ENCODE peak calls at places on chromosomes 16 and 17, in six cellular contexts. N is IMR-90, U is GM12878, Y is stomach, H is AG10803, P is lower leg skin. L is an unnamed sample.

GRCh38 chr17:16442594-16443389 is 27.4 kb downstream of the TRPV2 start:
- DNase-seq in N (no peak), U (no peak), Y (no peak), H (peak; percentile 40), P (no peak), L (peak; percentile 36)

GRCh38 chr16:87700406-87701065 is 65.2 kb downstream of the KLHDC4 start:
- DNase-seq in N (no peak), U (no peak), Y (no peak), H (no peak), P (no peak), L (no peak)

GRCh38 chr16:70396209-70396904 is 42.5 kb downstream of the ST3GAL2 start:
- DNase-seq in N (peak; percentile 42), U (no peak), Y (no peak), H (peak; percentile 37), P (no peak), L (peak; percentile 36)

GRCh38 chr17:81923302-81924260 is 4.0 kb downstream of the MAFG start:
- DNase-seq in N (peak; percentile 72), U (no peak), Y (peak; percentile 85), H (peak; percentile 73), P (no peak), L (peak; percentile 77)

GRCh38 chr17:51820766-51821165 is 337.7 kb downstream of the CA10 start:
- DNase-seq in N (no peak), U (no peak), Y (no peak), H (no peak), P (no peak), L (no peak)

GRCh38 chr16:66752958-66753357 is 1.5 kb upstream of the DYNC1LI2 start:
- DNase-seq in N (no peak), U (no peak), Y (no peak), H (no peak), P (no peak), L (no peak)

GRCh38 chr17:4375039-4375748 is 8.7 kb upstream of the UBE2G1 start:
- DNase-seq in N (no peak), U (peak; percentile 98), Y (no peak), H (no peak), P (no peak), L (no peak)

GRCh38 chr17:56594528-56595418 is 1.3 kb downstream of the NOG start:
- DNase-seq in N (peak; percentile 10), U (no peak), Y (no peak), H (peak; percentile 14), P (no peak), L (peak; percentile 3)

GRCh38 chr16:87390641-87391323 is 1.4 kb upstream of the MAP1LC3B start:
- DNase-seq in N (no peak), U (no peak), Y (no peak), H (no peak), P (no peak), L (no peak)

GRCh38 chr16:64416232-64417010 is 705.4 kb downstream of the CDH11 start:
- DNase-seq in N (peak; percentile 43), U (no peak), Y (no peak), H (peak; percentile 91), P (no peak), L (peak; percentile 43)

GRCh38 chr17:44315760-44316731 is 7.6 kb downstream of the RUNDC3A start:
- DNase-seq in N (no peak), U (no peak), Y (no peak), H (no peak), P (no peak), L (no peak)

GRCh38 chr16:16041196-16041892 is 91.9 kb downstream of the ABCC1 start:
- DNase-seq in N (no peak), U (no peak), Y (peak; percentile 56), H (no peak), P (no peak), L (no peak)

GRCh38 chr16:87407511-87408112 is 15.5 kb downstream of the MAP1LC3B start:
- DNase-seq in N (no peak), U (peak; percentile 84), Y (peak; percentile 58), H (no peak), P (peak; percentile 43), L (peak; percentile 35)

GRCh38 chr16:9522589-9522988 is 431.1 kb downstream of the HAPSTR1 start:
- DNase-seq in N (no peak), U (no peak), Y (no peak), H (no peak), P (no peak), L (no peak)

GRCh38 chr17:62597920-62598319 is 29.6 kb upstream of the MRC2 start:
- DNase-seq in N (no peak), U (no peak), Y (no peak), H (peak; percentile 78), P (peak; percentile 59), L (peak; percentile 80)

GRCh38 chr16:64459402-64459801 is 662.5 kb downstream of the CDH11 start:
- DNase-seq in N (no peak), U (no peak), Y (no peak), H (no peak), P (no peak), L (no peak)

GRCh38 chr17:80663783-80664206 is 119.2 kb downstream of the RPTOR start:
- DNase-seq in N (peak; percentile 84), U (no peak), Y (no peak), H (peak; percentile 65), P (no peak), L (peak; percentile 81)

GRCh38 chr16:14307059-14307531 is 236.0 kb downstream of the MRTFB start:
- DNase-seq in N (no peak), U (no peak), Y (no peak), H (no peak), P (no peak), L (no peak)

GRCh38 chr17:76445697-76446448 is 7.1 kb downstream of the UBE2O start:
- DNase-seq in N (no peak), U (no peak), Y (no peak), H (no peak), P (no peak), L (no peak)

GRCh38 chr17:18990331-18990730 is 14.2 kb downstream of the FAM83G start:
- DNase-seq in N (no peak), U (no peak), Y (no peak), H (no peak), P (peak; percentile 54), L (no peak)

GRCh38 chr16:1330260-1330914 is 3.1 kb upstream of the BAIAP3 start:
- DNase-seq in N (no peak), U (no peak), Y (no peak), H (no peak), P (no peak), L (no peak)

GRCh38 chr16:1330931-1331711 is 2.3 kb upstream of the BAIAP3 start:
- DNase-seq in N (no peak), U (no peak), Y (no peak), H (no peak), P (no peak), L (no peak)

GRCh38 chr16:1332618-1333148 is 762 bp upstream of the BAIAP3 start:
- DNase-seq in N (no peak), U (no peak), Y (no peak), H (no peak), P (no peak), L (no peak)

GRCh38 chr16:1333149-1333812 is at the start of gene BAIAP3:
- DNase-seq in N (no peak), U (no peak), Y (peak; percentile 59), H (no peak), P (no peak), L (no peak)

DNA sequence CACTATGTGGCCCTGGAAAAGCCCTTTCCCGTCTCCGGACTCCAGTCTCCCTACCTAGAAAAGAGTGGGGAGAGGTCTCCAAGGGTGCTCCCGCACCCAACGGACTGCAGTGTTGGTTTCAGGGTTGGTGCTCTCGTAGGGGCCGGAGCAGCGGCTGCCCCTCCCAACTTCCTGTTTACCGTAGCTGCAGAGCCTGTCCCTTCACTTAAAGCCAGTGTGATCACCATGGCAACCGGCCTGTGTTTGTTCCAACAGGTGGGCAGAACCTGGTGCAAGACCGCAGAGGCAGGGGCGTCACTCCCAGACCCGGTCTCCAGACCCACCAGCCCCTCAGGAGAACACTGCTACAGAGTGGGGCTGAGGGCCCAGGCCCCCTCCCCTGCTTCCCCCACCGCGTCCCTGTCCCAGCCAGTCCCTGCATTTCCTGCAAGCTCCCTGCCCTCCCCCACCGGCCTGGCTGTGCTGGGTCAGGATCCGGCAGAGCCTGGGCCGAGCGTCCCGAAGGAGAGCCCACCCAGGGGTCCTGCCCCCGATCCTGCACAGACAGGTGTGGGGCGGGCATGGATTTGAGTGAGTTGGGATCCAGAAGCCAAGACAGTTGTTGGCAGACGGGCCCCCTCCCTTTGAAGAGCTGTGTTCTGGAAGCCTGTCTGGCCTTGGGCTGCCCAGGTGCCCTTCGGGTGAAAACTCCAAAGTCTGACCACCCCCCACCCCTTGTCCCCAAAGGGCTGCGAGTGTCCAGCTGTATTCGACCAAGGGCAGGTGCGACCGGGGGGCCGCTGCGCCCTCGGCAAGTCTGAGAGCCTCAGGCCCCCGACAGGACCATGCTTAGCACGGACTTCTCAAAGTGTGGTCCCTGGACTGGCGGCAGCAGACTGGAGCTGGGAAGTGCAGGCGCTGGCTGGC is 1.5 kb upstream of the BAIAP3 start:
- DNase-seq in N (peak; percentile 30), U (peak; percentile 39), Y (peak; percentile 73), H (peak; percentile 43), P (no peak), L (peak; percentile 28)
- H3K4me3 ChIP-seq in N (no peak overlapping the region), U (peak overlapping the region; percentile 22), Y (peak overlapping the region; percentile 38), H (no peak overlapping the region), P (no peak overlapping the region), L (no peak overlapping the region)

GRCh38 chr16:79008869-79009179 is 591.7 kb downstream of the MAF start:
- DNase-seq in N (no peak), U (no peak), Y (no peak), H (no peak), P (no peak), L (no peak)
- H3K4me3 ChIP-seq in N (no peak overlapping the region), U (no peak overlapping the region), Y (no peak overlapping the region), H (no peak overlapping the region), P (no peak overlapping the region), L (no peak overlapping the region)

GRCh38 chr16:35449663-35450062 is 1990.3 kb downstream of the TP53TG3F start:
- DNase-seq in N (no peak), U (no peak), Y (no peak), H (no peak), P (no peak), L (no peak)
- H3K4me3 ChIP-seq in N (no peak overlapping the region), U (no peak overlapping the region), Y (no peak overlapping the region), H (no peak overlapping the region), P (no peak overlapping the region), L (no peak overlapping the region)

GRCh38 chr17:48997827-48998556 is 807 bp downstream of the IGF2BP1 start:
- DNase-seq in N (no peak), U (no peak), Y (no peak), H (peak; percentile 34), P (no peak), L (no peak)

GRCh38 chr17:48995332-48995870 is 1.8 kb upstream of the IGF2BP1 start:
- DNase-seq in N (no peak), U (no peak), Y (no peak), H (no peak), P (no peak), L (no peak)

GRCh38 chr17:48995871-48996695 is 1.1 kb upstream of the IGF2BP1 start:
- DNase-seq in N (no peak), U (no peak), Y (no peak), H (no peak), P (no peak), L (no peak)

GRCh38 chr17:48997103-48997826 is at the start of gene IGF2BP1:
- DNase-seq in N (peak; percentile 78), U (no peak), Y (no peak), H (peak; percentile 54), P (no peak), L (peak; percentile 18)

DNA sequence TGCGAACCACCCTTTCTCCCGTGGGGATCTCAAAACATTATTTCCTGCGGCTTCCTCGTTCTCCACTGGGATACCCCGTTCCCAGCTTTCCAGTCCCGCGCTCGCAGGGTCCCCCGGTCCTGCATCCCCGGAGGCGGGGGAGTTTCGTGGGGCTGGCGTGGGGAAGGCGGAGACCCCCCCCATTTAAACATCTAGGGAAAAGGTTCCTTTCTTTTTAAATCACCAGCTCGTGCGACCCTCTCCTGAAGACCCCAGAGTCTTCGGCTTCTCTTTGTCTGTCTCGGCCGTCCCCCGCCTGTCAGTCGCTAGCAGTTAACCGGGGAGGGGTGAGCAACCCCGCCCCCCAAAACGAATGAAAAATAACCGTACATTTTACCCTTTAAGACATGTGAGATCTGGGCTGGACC is 486 bp upstream of the IGF2BP1 start:
- DNase-seq in N (no peak), U (no peak), Y (no peak), H (no peak), P (no peak), L (no peak)
- H3K4me3 ChIP-seq in N (peak overlapping the region; percentile 93), U (no peak overlapping the region), Y (no peak overlapping the region), H (peak overlapping the region; percentile 79), P (no peak overlapping the region), L (no peak overlapping the region)

L was measured in fibroblast of mammary gland.